ENCODE peak calls at places on chromosome 21, in six cellular contexts. Y is HEK293T; A is activated CD8-positive, alpha-beta memory T cell treated with anti-CD3 and anti-CD28 coated beads for 4 hours; X is EL; C is activated T-helper 1 cell treated with anti-CD3 and anti-CD28 coated beads, Interleukin-12 subunit alpha, Interleukin-12 subunit beta, Interleukin-2, Interleukin-4 antibody, amounts not matched to agents 30 ng/mL and 10 ng/mL and 1 ng/mL, durations not matched to agents 14 hours and 24 hours and 36 hours; T is activated CD4-positive, alpha-beta T cell treated with anti-CD3 and anti-CD28 coated beads, Interleukin-2, amount 10 ng/mL, durations not matched to agents 7 days and 5 days. E is an unnamed sample.

GRCh38 chr21:34889287-34889536 is 159.9 kb downstream of the RUNX1 start:
- DNase-seq in Y (peak), A (no peak), X (peak), C (no peak), T (peak), E (peak)

GRCh38 chr21:46114963-46115362 is 17.1 kb downstream of the COL6A2 start:
- DNase-seq in Y (no peak), A (no peak), X (no peak), C (no peak), T (no peak), E (no peak)

GRCh38 chr21:17828223-17828622 is 9.1 kb upstream of the C21orf91 start:
- DNase-seq in Y (no peak), A (no peak), X (peak), C (no peak), T (no peak), E (no peak)

GRCh38 chr21:39612233-39613028 is at the start of gene B3GALT5:
- DNase-seq in Y (peak), A (no peak), X (peak), C (no peak), T (no peak), E (no peak)

GRCh38 chr21:28069446-28069845 is 923.2 kb downstream of the LTN1 start:
- DNase-seq in Y (no peak), A (no peak), X (peak), C (no peak), T (no peak), E (no peak)

GRCh38 chr21:25298512-25299491 is 308.5 kb downstream of the MRPL39 start:
- DNase-seq in Y (no peak), A (no peak), X (no peak), C (no peak), T (no peak), E (no peak)

GRCh38 chr21:44329971-44330681 is 9.1 kb downstream of the CFAP410 start:
- DNase-seq in Y (no peak), A (no peak), X (no peak), C (no peak), T (no peak), E (no peak)

GRCh38 chr21:15993951-15994350 is 264.2 kb downstream of the USP25 start:
- DNase-seq in Y (no peak), A (no peak), X (no peak), C (no peak), T (no peak), E (no peak)

GRCh38 chr21:37535130-37535529 is 168.6 kb downstream of the DYRK1A start:
- DNase-seq in Y (no peak), A (no peak), X (no peak), C (no peak), T (no peak), E (no peak)

GRCh38 chr21:16767201-16767600 is 745.6 kb upstream of the CXADR start:
- DNase-seq in Y (no peak), A (no peak), X (no peak), C (no peak), T (no peak), E (no peak)

GRCh38 chr21:45826733-45827692 is 154.6 kb upstream of the COL6A1 start:
- DNase-seq in Y (no peak), A (no peak), X (no peak), C (no peak), T (peak), E (no peak)

GRCh38 chr21:43739648-43740435 is 20.9 kb downstream of the PDXK start:
- DNase-seq in Y (no peak), A (no peak), X (no peak), C (no peak), T (no peak), E (no peak)

GRCh38 chr21:31781737-31782136 is 49.8 kb upstream of the SCAF4 start:
- DNase-seq in Y (peak), A (no peak), X (peak), C (no peak), T (no peak), E (no peak)

E was measured in immature natural killer cell.